ENCODE peak calls at places on chromosomes 7 and 10, in four cellular contexts. V is GM12865, Z is fibroblast of pulmonary artery, D is neural crest cell. A is an unnamed sample.

GRCh38 chr10:3652886-3653285 is 132.1 kb downstream of the KLF6 start:
- DNase-seq in V (no peak), Z (peak), D (no peak), A (peak)

GRCh38 chr7:6032167-6032566 is 991 bp downstream of the ANKRD61 start:
- DNase-seq in V (no peak), Z (no peak), D (no peak), A (no peak)

GRCh38 chr7:41217306-41217705 is 485.6 kb downstream of the INHBA start:
- DNase-seq in V (no peak), Z (no peak), D (no peak), A (peak)

GRCh38 chr10:122001698-122002097 is 12.7 kb downstream of the TACC2 start:
- DNase-seq in V (no peak), Z (no peak), D (no peak), A (no peak)

GRCh38 chr7:148458263-148458662 is 132.3 kb upstream of the C7orf33 start:
- DNase-seq in V (no peak), Z (no peak), D (no peak), A (no peak)

GRCh38 chr10:88455831-88456230 is 127.3 kb downstream of the RNLS start:
- DNase-seq in V (no peak), Z (peak), D (no peak), A (peak)

GRCh38 chr7:158375034-158375433 is 212.6 kb downstream of the PTPRN2 start:
- DNase-seq in V (no peak), Z (no peak), D (no peak), A (no peak)

GRCh38 chr10:3365630-3366029 is 193.0 kb upstream of the PITRM1 start:
- DNase-seq in V (no peak), Z (no peak), D (no peak), A (peak)

GRCh38 chr7:23013715-23014649 is at the start of gene HYCC1:
- DNase-seq in V (peak), Z (peak), D (peak), A (peak)

DNA sequence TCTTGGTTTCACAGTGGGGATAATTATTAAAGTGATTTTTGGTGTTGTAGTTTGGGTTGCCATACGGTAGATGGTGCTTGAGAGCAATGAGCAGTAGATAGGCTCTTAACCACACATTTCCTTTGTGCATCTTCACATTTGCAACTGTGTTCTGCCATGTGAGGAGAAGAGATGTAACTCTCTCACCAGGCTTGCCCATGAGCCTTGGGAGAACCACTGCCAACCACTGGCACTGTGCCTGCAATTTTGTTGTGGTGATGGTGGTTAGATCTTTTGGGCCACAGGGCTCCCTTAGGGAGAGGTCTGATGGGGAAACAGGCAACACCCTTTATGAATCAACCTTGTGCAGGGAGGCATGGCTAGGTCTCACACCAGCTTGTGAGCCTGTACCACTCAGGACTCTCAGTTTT is 204.3 kb downstream of the CCDC7 start:
- DNase-seq in V (peak), Z (peak), D (no peak), A (peak)
- TF ChIP-seq CTCF in V (peak), Z (no peak), D (no peak), A (no peak)

GRCh38 chr10:119523916-119524719 is 18.4 kb downstream of the RGS10 start:
- DNase-seq in V (no peak), Z (no peak), D (no peak), A (no peak)

GRCh38 chr10:119525116-119525515 is 17.4 kb downstream of the RGS10 start:
- DNase-seq in V (no peak), Z (no peak), D (no peak), A (no peak)

GRCh38 chr10:119524720-119525070 is 17.8 kb downstream of the RGS10 start:
- DNase-seq in V (no peak), Z (no peak), D (no peak), A (no peak)

GRCh38 chr10:119526149-119526548 is 16.4 kb downstream of the RGS10 start:
- DNase-seq in V (no peak), Z (no peak), D (no peak), A (no peak)

DNA sequence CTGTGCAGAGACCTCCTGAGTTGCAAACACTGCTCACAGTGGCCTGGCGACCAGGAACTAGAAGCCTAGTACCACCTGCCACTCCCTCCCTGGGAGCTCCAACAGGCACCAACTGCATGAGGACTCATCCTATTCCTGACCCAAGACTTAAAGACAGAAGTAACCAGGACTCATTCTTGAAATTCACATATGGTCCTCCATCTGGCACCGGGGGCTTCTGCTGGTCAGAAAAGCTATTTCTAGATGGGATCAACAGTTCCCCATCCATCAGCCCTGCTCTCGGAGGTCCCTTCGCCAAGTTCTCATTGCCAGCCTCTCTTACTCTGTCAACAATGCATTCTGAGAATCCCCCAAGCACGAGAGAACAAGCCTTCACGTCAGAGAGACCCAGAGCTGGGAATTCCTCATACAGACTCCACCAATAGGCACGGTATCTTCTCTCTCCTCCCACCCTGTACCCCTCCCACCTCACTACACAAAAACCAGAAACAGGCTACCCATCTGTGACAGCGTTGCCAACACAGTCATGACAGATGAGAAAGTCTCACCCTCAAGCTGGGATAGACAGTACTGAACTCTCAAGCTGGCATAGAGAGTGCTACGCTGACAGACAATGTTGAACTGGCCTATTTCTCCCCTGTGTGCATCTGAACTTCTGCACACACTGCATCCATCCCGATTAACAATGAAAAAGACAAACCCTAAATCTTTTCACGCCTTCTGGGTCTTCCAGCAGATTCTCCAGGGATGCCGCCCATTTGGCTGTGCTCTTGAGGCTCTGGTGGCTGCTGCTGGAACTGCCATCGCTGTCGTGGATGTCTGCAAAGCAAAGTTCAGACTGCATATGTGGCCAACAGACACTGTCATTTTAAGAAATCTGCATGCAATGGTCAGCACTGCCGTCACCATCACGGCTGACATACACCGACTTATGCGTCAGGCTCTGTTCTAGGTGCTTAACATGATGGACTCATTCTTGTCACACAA is 15.6 kb downstream of the RGS10 start:
- DNase-seq in V (no peak), Z (no peak), D (no peak), A (no peak)
- TF ChIP-seq CTCF in V (no peak), Z (no peak), D (peak), A (peak)

DNA sequence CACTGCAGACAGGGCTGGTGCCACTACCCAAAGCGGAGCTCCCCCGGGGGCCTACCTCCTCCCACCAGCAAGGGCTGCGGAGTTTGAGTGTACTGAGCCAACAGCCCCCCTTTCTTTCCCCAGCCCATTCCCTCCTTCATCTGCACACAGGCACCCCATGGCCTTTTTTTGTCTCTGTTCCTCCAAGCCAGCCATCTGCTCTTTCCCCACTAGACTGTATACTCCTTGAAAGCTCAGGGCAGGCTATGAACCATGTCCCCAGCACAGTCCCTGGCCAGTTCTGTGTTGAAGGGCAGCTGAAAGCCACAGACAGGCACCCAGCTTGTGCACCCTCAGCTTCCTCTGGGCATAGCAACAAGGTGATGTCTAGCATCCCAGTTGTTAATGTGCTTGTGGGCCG is 99.5 kb downstream of the ZMIZ1 start:
- DNase-seq in V (no peak), Z (no peak), D (no peak), A (no peak)
- TF ChIP-seq CTCF in V (no peak), Z (no peak), D (no peak), A (no peak)

GRCh38 chr10:84534168-84534567 is 205.8 kb downstream of the CCSER2 start:
- DNase-seq in V (no peak), Z (no peak), D (no peak), A (no peak)
- TF ChIP-seq CTCF in V (peak), Z (peak), D (no peak), A (peak)

GRCh38 chr10:7311256-7312178 is 99.3 kb downstream of the SFMBT2 start:
- DNase-seq in V (no peak), Z (no peak), D (no peak), A (no peak)

GRCh38 chr10:7316839-7317238 is 94.0 kb downstream of the SFMBT2 start:
- DNase-seq in V (no peak), Z (no peak), D (no peak), A (no peak)

GRCh38 chr10:7315906-7316305 is 94.9 kb downstream of the SFMBT2 start:
- DNase-seq in V (no peak), Z (no peak), D (no peak), A (no peak)

GRCh38 chr10:7312179-7312857 is 98.5 kb downstream of the SFMBT2 start:
- DNase-seq in V (no peak), Z (no peak), D (no peak), A (no peak)

DNA sequence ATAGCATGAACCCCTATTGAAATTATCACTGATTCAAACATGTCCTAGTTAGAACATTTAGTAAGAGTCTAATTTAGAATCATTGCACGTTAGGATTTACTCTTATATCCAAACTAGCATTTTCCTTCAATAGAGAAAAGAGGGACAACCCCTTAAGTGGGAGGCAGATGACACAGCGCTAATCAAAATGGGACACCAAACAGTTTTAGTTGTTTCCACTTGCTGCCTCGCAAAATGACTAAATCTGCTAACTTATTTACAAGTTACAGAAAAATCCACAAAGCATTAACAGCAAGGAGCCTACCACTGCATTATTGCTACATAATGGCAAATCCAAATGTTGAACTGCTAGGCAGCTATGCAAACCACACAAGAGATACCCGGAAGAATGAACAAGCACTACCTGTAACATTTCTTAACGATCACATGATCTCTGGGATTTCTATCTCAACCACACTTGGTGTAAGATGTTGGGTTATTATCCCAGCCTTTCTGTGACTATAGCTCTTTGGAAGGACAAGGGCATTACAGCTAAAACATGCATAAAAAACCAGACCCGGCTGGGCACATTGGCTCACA is 96.7 kb downstream of the SFMBT2 start:
- DNase-seq in V (no peak), Z (no peak), D (no peak), A (no peak)
- TF ChIP-seq CTCF in V (no peak), Z (no peak), D (no peak), A (no peak)

A was measured in fibroblast of the aortic adventitia.